ENCODE peak calls at places on chromosome X, in nine cellular contexts. X, I, B, P, K, L, R, C and Q are unnamed samples.
A peak's percentile ranks its signal among the peaks of the same experiment; 100 is the strongest.

GRCh38 chrX:107755721-107756120 is 19.9 kb downstream of the TSC22D3 start:
- DNase-seq in K (no peak), C (no peak), X (no peak), B (no peak), R (no peak), L (no peak), I (no peak), P (no peak), Q (no peak)

GRCh38 chrX:37746268-37746931 is 33.5 kb upstream of the CYBB start:
- DNase-seq in B (no peak), R (no peak), C (no peak), L (peak; percentile 20), K (peak; percentile 42), X (no peak), P (peak; percentile 78), I (no peak), Q (no peak)

GRCh38 chrX:27807690-27808089 is at the start of gene MAGEB10:
- DNase-seq in I (no peak), R (no peak), K (no peak), B (no peak), P (no peak), C (no peak), X (no peak), L (no peak), Q (no peak)

GRCh38 chrX:155086202-155086840 is 15.0 kb downstream of the BRCC3 start:
- DNase-seq in I (no peak), K (no peak), P (peak; percentile 29), L (peak; percentile 47), B (no peak), X (no peak), R (peak; percentile 14), C (no peak), Q (no peak)

GRCh38 chrX:129653985-129654651 is 638 bp downstream of the APLN start:
- DNase-seq in X (peak; percentile 32), K (no peak), L (peak; percentile 6), R (no peak), P (peak; percentile 32), C (peak; percentile 54), B (no peak), I (no peak), Q (peak; percentile 36)

GRCh38 chrX:106484233-106484632 is 127.5 kb upstream of the RADX start:
- DNase-seq in X (no peak), K (peak; percentile 19), C (no peak), B (peak; percentile 21), R (no peak), L (no peak), P (peak; percentile 6), I (no peak), Q (no peak)

GRCh38 chrX:135389717-135390116 is 32.0 kb upstream of the SMIM10L2A start:
- DNase-seq in X (no peak), P (peak; percentile 92), C (no peak), L (no peak), I (no peak), K (peak; percentile 37), B (no peak), R (no peak), Q (no peak)

GRCh38 chrX:115367455-115367854 is 77.9 kb downstream of the LUZP4 start:
- DNase-seq in R (peak; percentile 27), I (no peak), C (no peak), P (peak; percentile 52), L (no peak), K (peak; percentile 71), X (no peak), B (no peak), Q (no peak)

GRCh38 chrX:43663173-43663572 is 7.1 kb downstream of the MAOA start:
- DNase-seq in X (no peak), K (no peak), P (no peak), B (no peak), I (no peak), L (no peak), C (no peak), R (no peak), Q (no peak)

GRCh38 chrX:41541381-41541780 is 94.2 kb downstream of the NYX start:
- DNase-seq in K (no peak), C (no peak), P (no peak), X (no peak), I (no peak), L (no peak), R (peak; percentile 62), B (no peak), Q (no peak)

GRCh38 chrX:49001521-49002090 is 458 bp downstream of the GRIPAP1 start:
- DNase-seq in X (no peak), I (no peak), L (peak; percentile 42), C (peak; percentile 36), K (peak; percentile 9), R (peak; percentile 15), B (peak; percentile 73), P (peak; percentile 49), Q (peak; percentile 45)